ENCODE peak calls at places on chromosomes 3 and 15, in ten cellular contexts. F is effector memory CD4-positive, alpha-beta T cell; L is ascending aorta; B is mesenchymal stem cell; M is IMR-90; X is PC-3; R is pancreas; G is heart right ventricle; U is mucosa of descending colon; H is body of pancreas. I is an unnamed sample.

GRCh38 chr3:171230857-171231256 is 204.3 kb upstream of the SLC2A2 start:
- DNase-seq in F (no peak), L (no peak), B (no peak), M (no peak), X (no peak), R (no peak), G (no peak), U (no peak), H (no peak), I (no peak)

GRCh38 chr15:48634934-48635333 is 10.6 kb downstream of the FBN1 start:
- DNase-seq in F (no peak), L (no peak), B (peak; percentile 83), M (peak; percentile 76), X (peak; percentile 16), R (no peak), G (no peak), U (no peak), H (no peak), I (no peak)

GRCh38 chr3:4561661-4562060 is 68.5 kb downstream of the ITPR1 start:
- DNase-seq in F (no peak), L (no peak), B (peak; percentile 28), M (no peak), X (peak; percentile 42), R (no peak), G (no peak), U (no peak), H (no peak), I (no peak)

GRCh38 chr15:31802761-31803160 is 227.6 kb upstream of the CHRNA7 start:
- DNase-seq in F (no peak), L (no peak), B (no peak), M (no peak), X (no peak), R (no peak), G (no peak), U (no peak), H (no peak), I (no peak)

GRCh38 chr15:38028869-38029268 is 94.4 kb downstream of the TMCO5A start:
- DNase-seq in F (no peak), L (no peak), B (no peak), M (peak; percentile 61), X (peak; percentile 17), R (no peak), G (no peak), U (no peak), H (no peak), I (no peak)

GRCh38 chr15:40578892-40579291 is 9.8 kb downstream of the RPUSD2 start:
- DNase-seq in F (no peak), L (no peak), B (no peak), M (no peak), X (no peak), R (no peak), G (no peak), U (no peak), H (no peak), I (no peak)

GRCh38 chr3:143707848-143708247 is 140.4 kb downstream of the SLC9A9 start:
- DNase-seq in F (no peak), L (no peak), B (peak; percentile 28), M (no peak), X (no peak), R (no peak), G (no peak), U (no peak), H (no peak), I (no peak)

GRCh38 chr3:25903371-25903770 is 113.5 kb downstream of the OXSM start:
- DNase-seq in F (no peak), L (no peak), B (no peak), M (no peak), X (no peak), R (no peak), G (no peak), U (no peak), H (no peak), I (no peak)

GRCh38 chr3:54083901-54084300 is 38.5 kb upstream of the CACNA2D3 start:
- DNase-seq in F (no peak), L (no peak), B (no peak), M (no peak), X (no peak), R (no peak), G (no peak), U (no peak), H (no peak), I (no peak)

GRCh38 chr3:54086639-54087405 is 35.5 kb upstream of the CACNA2D3 start:
- DNase-seq in F (no peak), L (no peak), B (no peak), M (no peak), X (no peak), R (no peak), G (no peak), U (no peak), H (no peak), I (no peak)

GRCh38 chr3:54085936-54086335 is 36.4 kb upstream of the CACNA2D3 start:
- DNase-seq in F (no peak), L (no peak), B (no peak), M (no peak), X (no peak), R (no peak), G (no peak), U (no peak), H (no peak), I (no peak)

GRCh38 chr3:54087581-54088410 is 34.6 kb upstream of the CACNA2D3 start:
- DNase-seq in F (no peak), L (no peak), B (no peak), M (no peak), X (no peak), R (no peak), G (peak; percentile 20), U (peak; percentile 35), H (no peak), I (peak; percentile 69)
- H3K4me3 ChIP-seq in F (no peak overlapping the region), L (no peak overlapping the region), B (peak overlapping the region; percentile 49), M (no peak overlapping the region), X (no peak overlapping the region), R (no peak overlapping the region), G (peak overlapping the region; percentile 53), U (no peak overlapping the region), H (no peak overlapping the region), I (peak overlapping the region; percentile 42)

DNA sequence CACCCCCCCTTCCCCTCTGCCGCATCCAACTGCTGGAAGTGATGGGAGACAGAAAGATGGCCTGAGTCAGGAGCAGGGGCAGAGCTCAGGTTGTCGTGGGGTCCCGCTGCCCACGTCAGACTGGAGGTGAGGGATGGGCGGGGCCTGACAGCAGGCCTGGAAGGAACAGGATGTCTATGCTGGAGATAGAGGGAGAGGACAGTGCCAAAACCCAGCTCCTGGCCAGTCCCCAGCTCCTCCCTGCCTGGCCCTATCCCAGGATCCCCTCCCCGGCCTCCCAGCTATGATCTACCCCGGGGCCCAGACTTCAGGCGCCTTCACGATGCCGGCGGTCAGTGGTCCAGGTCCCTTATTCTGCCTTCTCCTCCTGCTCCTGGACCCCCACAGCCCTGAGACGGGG is at the start of gene LMAN1L:
- DNase-seq in F (no peak), L (no peak), B (no peak), M (no peak), X (no peak), R (no peak), G (peak; percentile 61), U (no peak), H (no peak), I (no peak)
- H3K4me1 ChIP-seq in F (no peaks in the 10 kb centered on the region), L (no peaks in the 10 kb centered on the region), B (peaks cover 24% of the 10 kb centered on the region), M (no peaks in the 10 kb centered on the region), X (peaks cover 22% of the 10 kb centered on the region), R (no peaks in the 10 kb centered on the region), G (peaks cover 10% of the 10 kb centered on the region), U (peaks cover 34% of the 10 kb centered on the region), H (peaks cover 10% of the 10 kb centered on the region), I (no peaks in the 10 kb centered on the region)

GRCh38 chr15:81178365-81178764 is 18.3 kb upstream of the IL16 start:
- DNase-seq in F (no peak), L (no peak), B (no peak), M (no peak), X (no peak), R (no peak), G (no peak), U (no peak), H (no peak), I (no peak)

GRCh38 chr15:81175496-81175895 is 21.2 kb upstream of the IL16 start:
- DNase-seq in F (no peak), L (no peak), B (no peak), M (no peak), X (no peak), R (no peak), G (no peak), U (no peak), H (no peak), I (no peak)

GRCh38 chr15:81176291-81176893 is 20.3 kb upstream of the IL16 start:
- DNase-seq in F (no peak), L (no peak), B (no peak), M (no peak), X (no peak), R (no peak), G (peak; percentile 66), U (no peak), H (peak; percentile 15), I (no peak)

GRCh38 chr15:81174125-81174524 is 22.6 kb upstream of the IL16 start:
- DNase-seq in F (no peak), L (no peak), B (no peak), M (no peak), X (no peak), R (no peak), G (peak; percentile 25), U (no peak), H (no peak), I (no peak)

GRCh38 chr15:81174759-81175327 is 21.8 kb upstream of the IL16 start:
- DNase-seq in F (no peak), L (no peak), B (no peak), M (no peak), X (no peak), R (no peak), G (no peak), U (no peak), H (no peak), I (no peak)
- H3K4me3 ChIP-seq in F (no peak overlapping the region), L (no peak overlapping the region), B (no peak overlapping the region), M (no peak overlapping the region), X (no peak overlapping the region), R (no peak overlapping the region), G (no peak overlapping the region), U (no peak overlapping the region), H (no peak overlapping the region), I (no peak overlapping the region)

GRCh38 chr3:61574854-61575253 is 13.5 kb downstream of the PTPRG start:
- DNase-seq in F (no peak), L (peak; percentile 74), B (peak; percentile 60), M (peak; percentile 97), X (no peak), R (no peak), G (no peak), U (no peak), H (no peak), I (no peak)

GRCh38 chr3:61573441-61573840 is 12.1 kb downstream of the PTPRG start:
- DNase-seq in F (no peak), L (no peak), B (no peak), M (no peak), X (no peak), R (no peak), G (no peak), U (no peak), H (no peak), I (no peak)

GRCh38 chr3:61570813-61571212 is 9.4 kb downstream of the PTPRG start:
- DNase-seq in F (no peak), L (no peak), B (no peak), M (no peak), X (no peak), R (no peak), G (no peak), U (no peak), H (no peak), I (no peak)

GRCh38 chr3:61571516-61572336 is 10.4 kb downstream of the PTPRG start:
- DNase-seq in F (no peak), L (peak; percentile 76), B (no peak), M (peak; percentile 84), X (no peak), R (no peak), G (no peak), U (no peak), H (no peak), I (no peak)

DNA sequence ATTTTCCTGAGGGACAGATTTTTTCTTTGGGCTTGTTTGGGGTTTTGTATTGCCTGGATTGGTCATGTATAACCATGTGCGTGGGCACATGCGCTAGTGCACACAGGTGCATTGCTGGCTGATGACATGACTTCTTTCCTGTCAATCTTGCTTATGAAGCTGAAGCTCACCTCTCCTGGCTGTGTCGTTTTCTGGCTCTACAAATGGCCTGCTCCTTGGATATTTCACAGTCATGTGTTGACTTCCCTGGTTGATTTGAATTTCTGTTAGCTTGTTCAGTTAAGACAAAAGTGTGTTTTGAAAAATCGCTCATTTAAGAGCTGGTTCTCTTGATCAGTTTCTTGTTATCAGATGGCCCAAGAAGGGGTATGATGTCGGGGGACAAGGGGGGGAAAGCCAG is 11.5 kb downstream of the PTPRG start:
- DNase-seq in F (no peak), L (no peak), B (no peak), M (no peak), X (no peak), R (no peak), G (no peak), U (no peak), H (no peak), I (no peak)
- H3K4me1 ChIP-seq in F (no peaks in the 10 kb centered on the region), L (peaks cover 26% of the 10 kb centered on the region), B (no peaks in the 10 kb centered on the region), M (peaks cover 9% of the 10 kb centered on the region), X (no peaks in the 10 kb centered on the region), R (no peaks in the 10 kb centered on the region), G (peaks cover 64% of the 10 kb centered on the region), U (no peaks in the 10 kb centered on the region), H (peaks cover 4% of the 10 kb centered on the region), I (peaks cover 7% of the 10 kb centered on the region)

I was measured in upper lobe of right lung.